ENCODE peak calls at places on chromosomes 11 and 22, in four cellular contexts. C is testis, V is neuronal stem cell, B is lung. A is an unnamed sample.

GRCh38 chr11:100863080-100863581 is 176.0 kb downstream of the ARHGAP42 start:
- DNase-seq in C (peak; percentile 15), V (peak; percentile 8), B (no peak), A (no peak)

GRCh38 chr11:60371854-60372253 is 6.5 kb upstream of the MS4A7 start:
- DNase-seq in C (no peak), V (no peak), B (no peak), A (no peak)

GRCh38 chr22:50418624-50419023 is 56.2 kb downstream of the SBF1 start:
- DNase-seq in C (no peak), V (no peak), B (no peak), A (no peak)

GRCh38 chr22:50626314-50626855 is 1.6 kb downstream of the ARSA start:
- DNase-seq in C (no peak), V (no peak), B (no peak), A (no peak)

GRCh38 chr22:47600281-47600680 is 837.8 kb downstream of the TBC1D22A start:
- DNase-seq in C (no peak), V (no peak), B (no peak), A (no peak)

GRCh38 chr11:2472428-2473186 is 27.8 kb downstream of the KCNQ1 start:
- DNase-seq in C (no peak), V (no peak), B (no peak), A (no peak)

GRCh38 chr11:85902353-85902752 is 47.2 kb downstream of the CCDC83 start:
- DNase-seq in C (no peak), V (no peak), B (no peak), A (no peak)

GRCh38 chr22:46072030-46072881 is 78.1 kb upstream of the PPARA start:
- DNase-seq in C (peak; percentile 44), V (no peak), B (peak; percentile 74), A (no peak)

GRCh38 chr11:119369035-119369925 is 12.2 kb downstream of the USP2 start:
- DNase-seq in C (no peak), V (no peak), B (no peak), A (no peak)

GRCh38 chr11:88288560-88288959 is 49.0 kb downstream of the CTSC start:
- DNase-seq in C (no peak), V (no peak), B (no peak), A (no peak)

GRCh38 chr11:109993786-109994185 is 99.4 kb upstream of the ZC3H12C start:
- DNase-seq in C (no peak), V (no peak), B (no peak), A (no peak)

GRCh38 chr22:38704568-38705234 is 1.0 kb upstream of the GTPBP1 start:
- DNase-seq in C (no peak), V (no peak), B (no peak), A (no peak)

GRCh38 chr11:84993386-84993785 is 633.8 kb downstream of the DLG2 start:
- DNase-seq in C (peak; percentile 32), V (no peak), B (no peak), A (peak; percentile 47)

GRCh38 chr11:8294251-8294935 is 30.7 kb upstream of the LMO1 start:
- DNase-seq in C (no peak), V (no peak), B (no peak), A (no peak)

GRCh38 chr22:48896766-48897637 is 930.7 kb downstream of the BRD1 start:
- DNase-seq in C (no peak), V (no peak), B (no peak), A (no peak)

GRCh38 chr22:43013355-43014061 is 1.4 kb downstream of the PACSIN2 start:
- DNase-seq in C (no peak), V (no peak), B (no peak), A (no peak)

GRCh38 chr22:39748877-39749276 is 144.7 kb downstream of the ENTHD1 start:
- DNase-seq in C (no peak), V (no peak), B (no peak), A (no peak)

GRCh38 chr11:19648321-19648720 is 64.3 kb upstream of the NAV2 start:
- DNase-seq in C (no peak), V (no peak), B (no peak), A (no peak)

GRCh38 chr11:112298535-112298934 is 37.9 kb upstream of the PLET1 start:
- DNase-seq in C (no peak), V (no peak), B (no peak), A (no peak)

GRCh38 chr11:120746395-120746794 is 234.8 kb downstream of the GRIK4 start:
- DNase-seq in C (no peak), V (no peak), B (no peak), A (no peak)

GRCh38 chr11:94524293-94524692 is 12.0 kb downstream of the C11orf97 start:
- DNase-seq in C (no peak), V (no peak), B (no peak), A (no peak)

GRCh38 chr11:12207384-12208150 is 97.2 kb downstream of the MICAL2 start:
- DNase-seq in C (no peak), V (no peak), B (no peak), A (no peak)

GRCh38 chr22:49607821-49608220 is 219.9 kb downstream of the BRD1 start:
- DNase-seq in C (no peak), V (no peak), B (no peak), A (no peak)

GRCh38 chr22:26590525-26590858 is 560 bp upstream of the TPST2 start:
- DNase-seq in C (no peak), V (no peak), B (no peak), A (no peak)

GRCh38 chr11:31254411-31254810 is 115.1 kb downstream of the DCDC1 start:
- DNase-seq in C (no peak), V (no peak), B (no peak), A (no peak)

GRCh38 chr22:30301995-30302809 is 12.9 kb upstream of the CASTOR1 start:
- DNase-seq in C (no peak), V (no peak), B (no peak), A (no peak)

GRCh38 chr22:46076651-46077339 is 73.5 kb upstream of the PPARA start:
- DNase-seq in C (peak; percentile 58), V (no peak), B (peak; percentile 57), A (no peak)

GRCh38 chr11:9273430-9274336 is 8.5 kb upstream of the DENND5A start:
- DNase-seq in C (no peak), V (no peak), B (no peak), A (no peak)

GRCh38 chr11:125887373-125888324 is at the start of gene HYLS1:
- DNase-seq in C (peak; percentile 97), V (peak; percentile 77), B (peak; percentile 94), A (no peak)

GRCh38 chr11:69778373-69778772 is 3.2 kb upstream of the FGF4 start:
- DNase-seq in C (no peak), V (no peak), B (no peak), A (no peak)

GRCh38 chr11:84390441-84391078 is 1104.4 kb upstream of the CCDC90B start:
- DNase-seq in C (no peak), V (peak; percentile 39), B (no peak), A (peak; percentile 35)

GRCh38 chr11:36702330-36703054 is 104.5 kb upstream of the RAG2 start:
- DNase-seq in C (peak; percentile 41), V (peak; percentile 70), B (peak; percentile 30), A (peak; percentile 77)

GRCh38 chr11:7543302-7543701 is 29.5 kb downstream of the PPFIBP2 start:
- DNase-seq in C (no peak), V (no peak), B (no peak), A (no peak)

GRCh38 chr22:31244044-31244942 is 32.2 kb downstream of the LIMK2 start:
- DNase-seq in C (no peak), V (no peak), B (no peak), A (no peak)

GRCh38 chr11:130890039-130890745 is 26.1 kb downstream of the SNX19 start:
- DNase-seq in C (no peak), V (no peak), B (no peak), A (no peak)
- H3K36me3 ChIP-seq in C (no peaks in the 10 kb centered on the region), V (peaks cover 2% of the 10 kb centered on the region), B (peaks cover 11% of the 10 kb centered on the region), A (peaks cover 6% of the 10 kb centered on the region)

DNA sequence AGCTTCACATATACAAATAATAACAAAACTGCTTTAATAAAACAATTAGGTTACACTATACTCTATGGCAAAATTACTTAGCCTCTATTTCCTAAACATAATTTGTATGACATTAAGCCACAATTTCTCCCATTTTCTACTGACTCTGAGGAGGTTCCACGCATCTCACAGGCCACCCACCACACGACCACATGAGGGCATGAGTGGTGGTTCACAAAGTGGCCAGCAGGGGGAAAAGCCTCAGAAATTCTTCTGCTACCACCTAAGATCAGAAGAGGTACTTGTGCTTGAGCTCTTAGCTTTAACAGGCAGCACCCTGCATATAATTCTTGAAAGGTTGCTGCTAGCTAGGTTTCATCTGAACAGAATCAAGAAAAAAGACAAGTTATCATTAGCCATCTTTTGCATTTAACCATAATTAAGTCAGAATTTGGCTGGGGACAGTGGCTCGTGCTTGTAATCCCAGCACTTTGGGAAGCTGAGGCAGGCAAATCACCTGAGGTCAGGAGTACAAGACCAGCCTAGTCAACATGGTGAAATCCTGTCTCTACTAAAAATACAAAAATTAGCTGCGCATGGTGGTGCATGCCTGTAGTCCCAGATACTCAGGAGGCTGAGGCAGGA is 7.7 kb downstream of the LPXN start:
- DNase-seq in C (peak; percentile 62), V (peak; percentile 54), B (peak; percentile 47), A (no peak)
- H3K4me1 ChIP-seq in C (no peaks in the 10 kb centered on the region), V (no peaks in the 10 kb centered on the region), B (peaks cover 1% of the 10 kb centered on the region), A (no peaks in the 10 kb centered on the region)

DNA sequence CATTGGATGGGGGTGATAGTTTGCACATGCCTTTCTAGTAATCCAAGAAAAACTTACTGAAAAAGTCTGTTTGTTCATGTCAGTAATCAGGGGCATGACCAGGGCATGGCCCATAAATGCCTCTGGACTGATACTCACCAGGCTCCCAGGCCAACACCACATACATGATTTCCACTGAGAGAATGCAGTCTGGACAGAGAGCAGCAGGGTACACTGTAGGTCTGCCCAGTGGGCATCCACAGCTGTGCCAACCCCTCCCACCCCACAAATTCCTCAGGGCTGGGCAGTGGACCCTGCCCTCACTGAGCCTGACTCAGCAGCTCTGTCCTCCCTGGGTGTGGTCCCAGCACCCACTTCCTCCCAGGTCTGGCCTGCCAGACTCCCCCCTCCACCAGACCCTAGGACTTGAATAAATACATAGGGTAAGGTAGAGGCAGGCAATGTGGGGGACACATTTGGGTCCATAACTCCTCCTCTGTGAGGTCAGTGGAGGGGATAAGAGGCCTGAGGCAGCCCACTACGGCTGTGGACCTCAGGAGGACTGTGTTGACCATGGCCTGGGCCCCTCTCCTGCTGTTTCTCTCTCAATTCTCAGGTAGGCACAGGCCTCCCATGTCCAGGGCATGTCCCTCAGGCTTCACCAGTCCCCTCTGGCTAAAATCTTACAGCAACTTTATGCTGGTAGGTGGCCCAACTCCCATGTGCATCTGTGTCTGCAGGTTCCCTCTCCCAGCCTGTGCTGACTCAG is 92.2 kb upstream of the TOP3B start:
- DNase-seq in C (no peak), V (no peak), B (no peak), A (no peak)
- H3K27me3 ChIP-seq in C (no peaks in the 10 kb centered on the region), V (no peaks in the 10 kb centered on the region), B (no peaks in the 10 kb centered on the region), A (peaks cover 54% of the 10 kb centered on the region)

DNA sequence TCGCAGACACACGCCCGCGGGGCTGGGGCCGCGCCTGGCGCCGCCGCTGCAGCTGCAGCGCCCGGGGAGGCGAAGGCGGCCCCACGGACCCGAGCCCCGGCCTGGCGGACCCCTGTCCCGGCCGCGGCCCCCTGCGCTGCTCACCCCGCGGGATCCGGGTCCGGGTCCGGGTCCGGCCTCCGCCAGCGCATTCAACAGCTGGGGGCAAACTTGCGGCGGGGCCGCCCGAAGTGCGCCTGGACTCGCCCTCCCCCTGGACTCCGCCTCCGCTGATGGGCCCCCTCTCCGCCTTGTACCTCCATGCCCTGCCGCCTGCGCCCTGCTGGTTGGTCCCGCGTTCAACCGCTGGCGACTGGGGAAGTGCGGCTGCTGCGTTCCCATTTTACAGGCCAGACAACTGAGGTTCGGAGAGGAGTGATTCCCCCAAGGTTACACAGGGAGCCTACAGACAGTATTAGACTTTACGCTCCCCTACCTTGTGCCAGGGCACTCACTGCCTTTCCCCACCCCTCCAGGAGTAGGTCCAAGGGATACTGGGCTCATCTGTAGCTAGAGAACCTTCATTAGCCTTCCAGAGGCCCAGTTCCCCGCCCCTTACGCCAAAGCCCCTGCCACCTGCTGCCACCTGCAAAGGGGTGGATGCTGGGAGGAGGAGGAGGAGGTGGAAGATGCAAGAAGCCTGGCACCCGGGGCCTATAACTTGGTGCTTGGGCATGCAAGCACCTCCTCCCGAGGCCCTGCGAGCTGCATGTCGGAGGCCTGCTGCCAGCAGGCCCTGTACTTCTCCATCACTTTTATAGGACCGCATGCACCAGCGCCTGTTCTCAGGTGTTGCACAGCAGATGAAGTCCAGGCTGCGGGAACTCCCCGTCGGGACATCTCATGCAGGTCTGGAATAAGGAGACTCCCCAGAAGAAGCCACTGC is 694 bp upstream of the ELFN2 start:
- DNase-seq in C (no peak), V (no peak), B (no peak), A (no peak)
- H3K36me3 ChIP-seq in C (no peaks in the 10 kb centered on the region), V (no peaks in the 10 kb centered on the region), B (no peaks in the 10 kb centered on the region), A (no peaks in the 10 kb centered on the region)

A was measured in iPS DF 6.9.